ENCODE peak calls at places on chromosomes 4 and X, in four cellular contexts. K, Q, N and C are unnamed samples.

GRCh38 chr4:4856071-4857000 is 3.1 kb upstream of the MSX1 start:
- DNase-seq in Q (no peak), K (no peak), N (no peak), C (no peak)

GRCh38 chrX:97117572-97117971 is 233.9 kb downstream of the RPA4 start:
- DNase-seq in K (no peak), N (no peak), Q (no peak), C (no peak)

GRCh38 chrX:100663651-100664050 is 19.7 kb downstream of the SRPX2 start:
- DNase-seq in K (no peak), N (no peak), Q (no peak), C (no peak)

GRCh38 chr4:111542056-111542455 is 603.2 kb upstream of the FAM241A start:
- DNase-seq in Q (no peak), K (no peak), N (peak), C (peak)

GRCh38 chr4:56981795-56982201 is 3.1 kb downstream of the POLR2B start:
- DNase-seq in Q (no peak), K (peak), N (no peak), C (no peak)

GRCh38 chr4:165763640-165764039 is 109.4 kb upstream of the TLL1 start:
- DNase-seq in N (no peak), K (no peak), Q (no peak), C (no peak)

GRCh38 chrX:139642241-139642927 is 65.6 kb downstream of the MCF2 start:
- DNase-seq in K (no peak), N (peak), Q (peak), C (no peak)

GRCh38 chr4:114146947-114147618 is 167.6 kb upstream of the ARSJ start:
- DNase-seq in K (no peak), N (no peak), Q (no peak), C (no peak)

GRCh38 chr4:9969526-9970398 is 51.5 kb downstream of the SLC2A9 start:
- DNase-seq in Q (no peak), N (no peak), K (no peak), C (no peak)

GRCh38 chr4:148390311-148390710 is 51.9 kb downstream of the NR3C2 start:
- DNase-seq in Q (no peak), K (no peak), N (no peak), C (no peak)

GRCh38 chrX:100980608-100981497 is 11.3 kb downstream of the ARL13A start:
- DNase-seq in Q (no peak), K (peak), N (peak), C (no peak)

GRCh38 chrX:30278365-30278764 is 30.8 kb downstream of the NR0B1 start:
- DNase-seq in N (peak), Q (no peak), K (peak), C (no peak)

GRCh38 chrX:68685722-68686683 is 38.5 kb downstream of the STARD8 start:
- DNase-seq in K (peak), N (peak), Q (peak), C (peak)

GRCh38 chr4:152680988-152681731 is 1.4 kb upstream of the TMEM154 start:
- DNase-seq in K (peak), Q (no peak), N (peak), C (peak)

GRCh38 chr4:140326395-140326993 is 47.0 kb upstream of the SCOC start:
- DNase-seq in K (peak), Q (peak), N (peak), C (peak)

GRCh38 chrX:70605352-70605751 is 160.7 kb downstream of the DLG3 start:
- DNase-seq in K (no peak), Q (no peak), N (no peak), C (no peak)

GRCh38 chr4:147325566-147325965 is 155.3 kb upstream of the EDNRA start:
- DNase-seq in K (no peak), N (peak), Q (no peak), C (peak)

GRCh38 chr4:124591646-124592045 is 120.9 kb downstream of the ANKRD50 start:
- DNase-seq in N (no peak), Q (no peak), K (no peak), C (no peak)

GRCh38 chrX:39175418-39176057 is 374.3 kb downstream of the MID1IP1 start:
- DNase-seq in N (no peak), Q (no peak), K (no peak), C (no peak)

GRCh38 chrX:107725761-107726555 is 49.6 kb downstream of the TSC22D3 start:
- DNase-seq in Q (no peak), N (no peak), K (no peak), C (no peak)

GRCh38 chr4:109186458-109186945 is 116.0 kb downstream of the COL25A1 start:
- DNase-seq in N (no peak), Q (no peak), K (no peak), C (no peak)

GRCh38 chr4:186746581-186746980 is 22.9 kb upstream of the FAT1 start:
- DNase-seq in N (no peak), K (no peak), Q (no peak), C (no peak)

GRCh38 chrX:73943900-73944581 is 359.9 kb upstream of the ZCCHC13 start:
- DNase-seq in N (peak), Q (peak), K (peak), C (peak)

GRCh38 chr4:111398906-111399330 is 746.3 kb upstream of the FAM241A start:
- DNase-seq in Q (peak), N (peak), K (peak), C (peak)

GRCh38 chr4:56871357-56871993 is 36.2 kb upstream of the REST start:
- DNase-seq in N (peak), K (peak), Q (peak), C (peak)

GRCh38 chr4:127400736-127401346 is 231.9 kb upstream of the INTU start:
- DNase-seq in N (peak), K (peak), Q (peak), C (peak)

GRCh38 chrX:2545144-2545543 is 44.4 kb upstream of the DHRSX start:
- DNase-seq in K (no peak), N (no peak), Q (no peak), C (no peak)